ENCODE peak calls at places on chromosomes 16 and 17, in four cellular contexts. U, O, G and R are unnamed samples.

GRCh38 chr17:19398301-19399181 is 11.6 kb upstream of the MFAP4 start:
- DNase-seq in O (peak), U (peak), G (peak), R (peak)

GRCh38 chr17:182164-182751 is 808 bp upstream of the DOC2B start:
- DNase-seq in O (no peak), G (no peak), U (no peak), R (no peak)

GRCh38 chr16:48203974-48204824 is 39.9 kb upstream of the LONP2 start:
- DNase-seq in G (no peak), U (no peak), O (no peak), R (no peak)

GRCh38 chr17:38418693-38419507 is 9.4 kb upstream of the ARHGAP23 start:
- DNase-seq in O (peak), U (no peak), G (no peak), R (no peak)

GRCh38 chr17:78383725-78384471 is 5.4 kb downstream of the PGS1 start:
- DNase-seq in U (no peak), O (no peak), G (peak), R (peak)

GRCh38 chr16:83813818-83814653 is 6.3 kb downstream of the HSBP1 start:
- DNase-seq in U (peak), O (no peak), G (peak), R (peak)

GRCh38 chr17:82835122-82835521 is 4.7 kb downstream of the ZNF750 start:
- DNase-seq in G (no peak), O (no peak), U (no peak), R (no peak)

GRCh38 chr16:86712158-86713009 is 134.0 kb downstream of the FOXL1 start:
- DNase-seq in O (no peak), G (no peak), U (no peak), R (no peak)

GRCh38 chr16:64440421-64440831 is 681.4 kb downstream of the CDH11 start:
- DNase-seq in U (no peak), G (peak), O (no peak), R (peak)

GRCh38 chr16:19046062-19046461 is 21.4 kb upstream of the COQ7 start:
- DNase-seq in G (no peak), U (no peak), O (no peak), R (no peak)

GRCh38 chr16:11852092-11852809 is 909 bp upstream of the RSL1D1 start:
- DNase-seq in U (peak), G (peak), O (peak), R (peak)

GRCh38 chr16:19085679-19086200 is 18.3 kb downstream of the COQ7 start:
- DNase-seq in G (no peak), U (no peak), O (peak), R (no peak)

GRCh38 chr16:12130691-12131302 is 154.3 kb downstream of the SNX29 start:
- DNase-seq in U (no peak), O (no peak), G (no peak), R (no peak)

GRCh38 chr17:37640016-37640415 is 3.2 kb downstream of the DDX52 start:
- DNase-seq in O (no peak), G (no peak), U (no peak), R (no peak)

GRCh38 chr17:63531022-63531965 is 8.1 kb downstream of the KCNH6 start:
- DNase-seq in G (no peak), O (no peak), U (no peak), R (no peak)

GRCh38 chr17:72253597-72253996 is 132.8 kb downstream of the SOX9 start:
- DNase-seq in O (no peak), U (no peak), G (no peak), R (no peak)

GRCh38 chr17:4161179-4161559 is 18.2 kb downstream of the CYB5D2 start:
- DNase-seq in G (peak), U (no peak), O (peak), R (peak)
- TF ChIP-seq CTCF in G (no peak), U (no peak), O (no peak), R (no peak)

DNA sequence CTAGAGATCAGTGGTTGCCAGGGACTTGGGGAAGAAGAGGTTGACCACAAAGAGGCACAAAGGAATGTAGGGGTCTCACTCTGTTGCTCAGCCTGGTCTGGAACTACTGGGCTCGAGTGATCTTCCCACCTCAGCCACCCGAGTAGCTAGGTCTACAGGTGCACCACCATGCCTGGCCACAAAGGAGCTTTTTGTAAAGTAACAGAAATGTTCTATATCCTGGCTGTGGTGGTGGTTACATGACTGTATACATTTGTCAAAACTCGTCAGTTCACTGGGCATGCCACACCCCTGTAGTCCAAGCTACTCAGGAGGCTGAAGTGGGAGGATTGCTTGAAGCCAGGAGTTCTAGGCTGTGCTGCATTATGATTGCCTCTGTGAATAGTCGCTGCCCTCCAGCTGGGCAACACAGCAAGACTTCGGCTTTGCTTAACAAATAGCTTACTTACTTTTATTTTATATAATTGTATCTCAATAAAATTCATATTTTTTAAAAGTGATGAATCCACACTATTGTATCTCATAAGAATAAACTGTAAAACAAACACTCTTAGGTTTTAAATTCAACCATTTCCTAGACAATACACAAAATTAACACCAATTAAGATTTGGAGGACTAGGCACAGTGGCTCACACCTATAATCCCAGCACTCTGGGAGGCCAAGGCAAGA is 5.0 kb downstream of the SKA2 start:
- DNase-seq in O (no peak), G (peak), U (no peak), R (no peak)
- H3K27ac ChIP-seq in O (peak), G (peak), U (no peak), R (peak)

GRCh38 chr17:27494192-27495091 is 38.2 kb downstream of the KSR1 start:
- DNase-seq in O (no peak), G (peak), U (peak), R (peak)
- TF ChIP-seq CTCF in O (peak), G (peak), U (peak), R (peak)

GRCh38 chr17:29616300-29617048 is 6.2 kb downstream of the CORO6 start:
- DNase-seq in U (no peak), G (no peak), O (no peak), R (no peak)
- H3K27ac ChIP-seq in U (no peak), G (no peak), O (no peak), R (peak)

GRCh38 chr16:17131351-17131750 is 339.4 kb downstream of the XYLT1 start:
- DNase-seq in O (no peak), U (no peak), G (no peak), R (no peak)
- TF ChIP-seq CTCF in O (peak), U (no peak), G (no peak), R (no peak)

GRCh38 chr16:56984639-56985038 is 4.7 kb upstream of the NLRC5 start:
- DNase-seq in G (no peak), O (no peak), U (no peak), R (no peak)

GRCh38 chr16:56987692-56988091 is 1.7 kb upstream of the NLRC5 start:
- DNase-seq in U (no peak), O (no peak), G (no peak), R (no peak)

GRCh38 chr16:56985288-56985961 is 3.9 kb upstream of the NLRC5 start:
- DNase-seq in G (peak), O (no peak), U (peak), R (peak)

GRCh38 chr16:56986361-56986760 is 3.0 kb upstream of the NLRC5 start:
- DNase-seq in G (no peak), U (no peak), O (no peak), R (no peak)

DNA sequence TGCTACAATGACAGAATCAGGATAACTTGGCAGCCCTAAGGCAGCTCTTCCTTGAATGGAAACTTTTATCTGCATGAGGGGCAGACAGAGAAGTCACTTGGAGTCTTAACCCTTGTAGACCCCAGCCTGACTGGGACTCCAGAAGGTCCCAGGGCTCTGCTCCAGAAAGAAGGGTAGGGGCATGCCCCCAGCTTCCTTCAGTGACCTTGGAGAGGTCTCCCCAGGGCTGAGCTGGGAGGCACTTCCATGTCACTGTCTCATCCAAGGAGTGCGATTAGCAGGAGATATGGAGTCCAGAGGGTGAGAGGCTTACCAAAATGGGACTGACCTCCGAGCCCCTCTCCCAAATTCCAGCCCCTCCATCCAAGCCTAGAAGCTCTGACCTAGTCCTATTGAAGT is 3.4 kb upstream of the NLRC5 start:
- DNase-seq in G (no peak), U (no peak), O (no peak), R (no peak)
- H3K27ac ChIP-seq in G (no peak), U (no peak), O (peak), R (peak)

DNA sequence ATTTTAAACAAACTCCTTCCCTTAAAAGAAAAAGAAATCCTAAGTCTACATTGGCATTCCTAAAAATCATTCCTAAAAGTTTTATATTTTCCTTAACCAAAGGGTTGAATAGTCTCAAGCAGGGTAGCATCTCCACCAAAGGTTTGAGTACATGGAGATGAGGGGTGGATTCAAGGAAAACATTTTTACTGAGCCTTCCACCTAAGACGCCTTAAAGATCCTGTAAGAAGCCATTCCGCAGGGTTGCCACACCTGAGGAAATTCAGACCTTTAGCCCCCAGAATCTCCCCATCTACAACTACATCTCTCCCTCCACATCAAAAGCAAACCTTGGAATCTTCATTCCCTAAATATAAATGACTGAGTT is 7.7 kb upstream of the AKTIP start:
- DNase-seq in G (no peak), U (no peak), O (no peak), R (no peak)
- TF ChIP-seq CTCF in G (no peak), U (no peak), O (no peak), R (peak)

DNA sequence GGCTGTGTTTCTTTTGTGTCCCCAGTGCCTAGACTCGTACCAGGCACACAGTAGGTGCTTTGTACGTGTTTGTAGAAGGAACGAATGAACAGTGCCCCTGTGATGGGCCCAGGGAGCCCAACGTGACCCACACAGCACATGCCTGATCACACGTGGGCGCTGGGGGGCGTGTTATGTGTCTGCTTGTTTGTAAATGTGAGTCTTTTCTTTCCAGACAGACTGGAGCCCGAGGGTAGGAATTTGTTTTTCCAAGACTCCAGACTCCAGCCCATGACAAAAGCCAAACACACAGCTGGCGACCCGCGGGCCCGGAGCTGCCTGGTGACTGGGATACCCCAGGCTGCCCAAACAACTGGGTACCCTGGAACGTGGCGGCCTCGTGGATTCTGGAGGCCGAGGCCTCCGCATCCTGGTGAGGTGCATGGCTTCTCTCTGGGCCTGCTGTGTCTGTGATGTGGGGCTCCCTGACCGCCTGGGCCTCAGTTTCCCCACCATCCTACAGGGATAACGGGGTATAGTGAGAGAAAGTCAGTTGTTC is 14.9 kb upstream of the CBFA2T3 start:
- DNase-seq in O (no peak), U (no peak), G (no peak), R (no peak)
- H3K27ac ChIP-seq in O (no peak), U (no peak), G (no peak), R (no peak)